ENCODE peak calls at places on chromosome 1, in ten cellular contexts. D is sciatic nerve; O is stimulated activated CD8-positive, alpha-beta memory T cell treated with anti-CD3 and anti-CD28 coated beads, Interleukin-2, amount 100 ng/mL, for 1 hour; A is AG20443; S is effector CD4-positive, alpha-beta T cell; B is CD8-positive, alpha-beta T cell; F is WTC11; Z is lower leg skin; J is HuH-7; T is activated naive CD4-positive, alpha-beta T cell. V is an unnamed sample.

GRCh38 chr1:19209439-19209989 is 552 bp downstream of the UBR4 start:
- DNase-seq in D (peak), F (no peak), O (peak), B (peak), T (peak), A (peak), J (peak), Z (no peak), S (peak), V (no peak)

GRCh38 chr1:93081716-93082115 is 2.6 kb downstream of the MTF2 start:
- DNase-seq in S (no peak), A (peak), B (no peak), F (no peak), T (no peak), Z (no peak), O (no peak), J (no peak), D (no peak), V (no peak)

GRCh38 chr1:240946926-240947325 is 335.0 kb upstream of the GREM2 start:
- DNase-seq in J (peak), T (no peak), S (no peak), F (peak), B (no peak), A (peak), D (peak), O (no peak), Z (no peak), V (no peak)

GRCh38 chr1:155195201-155196102 is 12.2 kb downstream of the THBS3 start:
- DNase-seq in S (no peak), A (peak), O (no peak), T (no peak), Z (no peak), D (peak), F (no peak), J (no peak), B (no peak), V (no peak)

GRCh38 chr1:4634156-4634792 is 20.1 kb upstream of the AJAP1 start:
- DNase-seq in O (no peak), B (no peak), A (no peak), Z (no peak), F (no peak), J (no peak), D (no peak), T (no peak), S (no peak), V (no peak)

GRCh38 chr1:40898434-40898900 is 36.3 kb upstream of the CITED4 start:
- DNase-seq in B (no peak), A (no peak), J (no peak), D (no peak), S (no peak), T (no peak), O (no peak), Z (no peak), F (no peak), V (no peak)

GRCh38 chr1:161176468-161177111 is 717 bp downstream of the B4GALT3 start:
- DNase-seq in O (no peak), J (no peak), Z (no peak), D (no peak), T (no peak), F (no peak), B (no peak), A (no peak), S (no peak), V (no peak)

GRCh38 chr1:119467219-119467618 is 39.8 kb upstream of the HSD3B1 start:
- DNase-seq in B (no peak), J (no peak), O (no peak), A (no peak), F (no peak), S (no peak), T (no peak), D (no peak), Z (no peak), V (no peak)

GRCh38 chr1:192573499-192573898 is 2.1 kb upstream of the RGS1 start:
- DNase-seq in A (peak), T (no peak), B (no peak), D (no peak), J (no peak), S (no peak), Z (no peak), F (no peak), O (no peak), V (no peak)

GRCh38 chr1:41192456-41193188 is 49.5 kb downstream of the SCMH1 start:
- DNase-seq in O (no peak), S (no peak), Z (no peak), J (no peak), B (no peak), T (no peak), F (no peak), D (no peak), A (no peak), V (no peak)

GRCh38 chr1:3463408-3463811 is 8.9 kb downstream of the ARHGEF16 start:
- DNase-seq in S (no peak), B (no peak), A (no peak), F (peak), O (no peak), J (no peak), D (no peak), T (no peak), Z (no peak), V (no peak)

GRCh38 chr1:184606786-184607185 is 147.9 kb downstream of the EDEM3 start:
- DNase-seq in A (no peak), Z (no peak), B (no peak), D (no peak), J (no peak), F (no peak), S (no peak), O (no peak), T (no peak), V (no peak)

GRCh38 chr1:34164510-34165381 is at the start of gene CSMD2:
- DNase-seq in O (no peak), A (peak), T (no peak), S (no peak), Z (no peak), B (no peak), D (peak), F (peak), J (no peak), V (peak)

GRCh38 chr1:190436615-190437014 is 41.0 kb downstream of the BRINP3 start:
- DNase-seq in A (no peak), F (no peak), D (no peak), B (no peak), T (no peak), O (no peak), J (no peak), Z (no peak), S (no peak), V (no peak)

GRCh38 chr1:23791434-23792047 is 596 bp downstream of the LYPLA2 start:
- DNase-seq in F (peak), Z (no peak), A (peak), J (no peak), B (peak), T (no peak), D (no peak), S (no peak), O (no peak), V (peak)

GRCh38 chr1:9809122-9809521 is 14.6 kb downstream of the CLSTN1 start:
- DNase-seq in F (no peak), J (no peak), A (no peak), T (no peak), B (no peak), Z (no peak), D (no peak), O (no peak), S (no peak), V (no peak)

GRCh38 chr1:99704356-99704816 is 58.5 kb downstream of the PALMD start:
- DNase-seq in O (no peak), D (no peak), F (no peak), T (no peak), A (no peak), J (no peak), S (no peak), Z (no peak), B (no peak), V (no peak)

GRCh38 chr1:192512426-192513125 is 63.0 kb upstream of the RGS1 start:
- DNase-seq in O (no peak), F (no peak), A (no peak), B (no peak), D (no peak), J (no peak), S (no peak), T (no peak), Z (peak), V (no peak)

GRCh38 chr1:107292012-107292411 is 151.2 kb downstream of the NTNG1 start:
- DNase-seq in Z (no peak), F (no peak), A (no peak), S (no peak), B (no peak), T (no peak), D (no peak), J (no peak), O (no peak), V (no peak)

GRCh38 chr1:9816199-9816598 is 7.6 kb downstream of the CLSTN1 start:
- DNase-seq in O (no peak), B (no peak), A (no peak), T (no peak), D (no peak), Z (no peak), S (no peak), J (no peak), F (no peak), V (no peak)

GRCh38 chr1:1250828-1251284 is 4.3 kb upstream of the C1QTNF12 start:
- DNase-seq in O (peak), D (no peak), J (no peak), A (no peak), Z (no peak), F (no peak), S (peak), B (peak), T (no peak), V (peak)

GRCh38 chr1:98110674-98111073 is 189.8 kb upstream of the DPYD start:
- DNase-seq in O (no peak), F (no peak), D (no peak), A (peak), S (no peak), T (no peak), Z (no peak), J (no peak), B (no peak), V (no peak)

GRCh38 chr1:36149973-36150295 is 648 bp upstream of the TRAPPC3 start:
- DNase-seq in Z (no peak), B (no peak), T (no peak), D (no peak), A (no peak), F (no peak), J (no peak), S (no peak), O (no peak), V (no peak)

GRCh38 chr1:168560370-168560769 is 16.0 kb upstream of the XCL1 start:
- DNase-seq in S (no peak), D (no peak), T (no peak), A (no peak), O (no peak), B (no peak), J (no peak), Z (no peak), F (no peak), V (no peak)

GRCh38 chr1:79554620-79555160 is 548.2 kb upstream of the ADGRL4 start:
- DNase-seq in F (no peak), A (no peak), S (no peak), D (no peak), T (no peak), B (no peak), O (no peak), Z (no peak), J (no peak), V (no peak)

GRCh38 chr1:203593723-203594122 is 32.9 kb upstream of the ATP2B4 start:
- DNase-seq in O (peak), S (peak), B (peak), Z (no peak), A (no peak), D (no peak), T (no peak), F (peak), J (peak), V (no peak)

GRCh38 chr1:119006406-119007279 is 18.5 kb upstream of the TBX15 start:
- DNase-seq in O (no peak), A (no peak), D (no peak), T (no peak), F (peak), J (no peak), Z (no peak), S (no peak), B (no peak), V (peak)

GRCh38 chr1:154961497-154962237 is at the start of gene PYGO2:
- DNase-seq in F (peak), D (peak), A (peak), J (peak), T (peak), B (peak), O (peak), Z (peak), S (peak), V (peak)

GRCh38 chr1:24047101-24047459 is 64.9 kb downstream of the MYOM3 start:
- DNase-seq in D (no peak), F (no peak), B (no peak), O (no peak), J (no peak), Z (peak), T (no peak), S (no peak), A (peak), V (no peak)

GRCh38 chr1:29785137-29785527 is 548.8 kb downstream of the PTPRU start:
- DNase-seq in B (no peak), J (no peak), D (no peak), S (no peak), T (no peak), O (no peak), A (no peak), Z (peak), F (no peak), V (no peak)

GRCh38 chr1:17764578-17764977 is 9.4 kb downstream of the ACTL8 start:
- DNase-seq in Z (no peak), A (no peak), O (no peak), T (no peak), S (no peak), J (no peak), F (no peak), B (no peak), D (no peak), V (no peak)

GRCh38 chr1:29183287-29183686 is 1.6 kb upstream of the SRSF4 start:
- DNase-seq in B (no peak), D (no peak), F (no peak), S (no peak), Z (no peak), O (no peak), J (no peak), A (no peak), T (no peak), V (no peak)

GRCh38 chr1:116153692-116154031 is 42.5 kb downstream of the MAB21L3 start:
- DNase-seq in Z (no peak), J (no peak), D (no peak), A (no peak), S (no peak), T (no peak), O (no peak), F (no peak), B (no peak), V (no peak)

GRCh38 chr1:170377896-170378634 is 153.9 kb upstream of the GORAB start:
- DNase-seq in Z (no peak), O (no peak), S (no peak), F (no peak), D (no peak), J (no peak), B (no peak), A (no peak), T (no peak), V (no peak)

V was measured in NCI-H510A treated with DMSO at 0.1 percent for 48 hours.